ENCODE peak calls at places on chromosomes 3 and 15, in seven cellular contexts. C is A549, J is SK-N-SH, A is WTC11, F is GM12878, R is HepG2, L is H1. N is an unnamed sample.

GRCh38 chr3:44969779-44970178 is 6.2 kb downstream of the ZDHHC3 start:
- DNase-seq in R (no peak), F (no peak), L (no peak), C (no peak), A (no peak), J (no peak), N (no peak)

GRCh38 chr3:162538906-162539305 is 1042.3 kb downstream of the OTOL1 start:
- DNase-seq in R (no peak), J (no peak), L (no peak), F (no peak), C (no peak), A (no peak), N (peak)

GRCh38 chr15:52492132-52492531 is 36.5 kb downstream of the MYO5A start:
- DNase-seq in L (no peak), A (no peak), R (no peak), C (no peak), F (no peak), J (no peak), N (no peak)

GRCh38 chr3:100089802-100090668 is 24.3 kb downstream of the FILIP1L start:
- DNase-seq in R (peak), J (no peak), C (peak), F (no peak), A (peak), L (peak), N (peak)

GRCh38 chr3:172407872-172408271 is 40.4 kb downstream of the GHSR start:
- DNase-seq in L (no peak), C (no peak), A (no peak), R (no peak), J (no peak), F (no peak), N (no peak)

GRCh38 chr15:70192490-70192889 is 94.8 kb upstream of the TLE3 start:
- DNase-seq in J (no peak), L (no peak), A (no peak), F (no peak), R (peak), C (no peak), N (no peak)

GRCh38 chr3:53068176-53068575 is 22.3 kb upstream of the SFMBT1 start:
- DNase-seq in R (no peak), F (no peak), A (no peak), C (no peak), L (no peak), J (no peak), N (no peak)

GRCh38 chr3:125322166-125322565 is 53.0 kb downstream of the ZNF148 start:
- DNase-seq in L (no peak), R (no peak), A (no peak), J (peak), C (no peak), F (no peak), N (peak)

GRCh38 chr3:133575121-133575520 is 1.6 kb downstream of the CDV3 start:
- DNase-seq in J (no peak), C (no peak), F (peak), A (no peak), R (no peak), L (no peak), N (no peak)

GRCh38 chr3:175941352-175941751 is 1082.2 kb downstream of the NAALADL2 start:
- DNase-seq in J (no peak), L (no peak), R (no peak), A (peak), F (no peak), C (peak), N (no peak)

GRCh38 chr15:74821091-74821789 is 5.2 kb upstream of the CPLX3 start:
- DNase-seq in F (peak), C (no peak), J (peak), A (peak), L (no peak), R (no peak), N (no peak)

GRCh38 chr15:77710637-77711036 is 77.9 kb upstream of the LINGO1 start:
- DNase-seq in J (no peak), L (no peak), R (no peak), A (no peak), F (no peak), C (no peak), N (no peak)

GRCh38 chr3:112132554-112132953 is 494 bp downstream of the GCSAM start:
- DNase-seq in F (no peak), J (no peak), C (no peak), R (no peak), A (no peak), L (no peak), N (no peak)

GRCh38 chr15:37783290-37783689 is 151.2 kb upstream of the TMCO5A start:
- DNase-seq in F (no peak), A (no peak), J (no peak), C (no peak), R (no peak), L (no peak), N (no peak)

GRCh38 chr3:12483364-12483763 is 916 bp upstream of the TSEN2 start:
- DNase-seq in F (no peak), L (no peak), R (no peak), A (no peak), J (no peak), C (no peak), N (peak)

GRCh38 chr15:74221399-74222230 is 14.5 kb upstream of the CCDC33 start:
- DNase-seq in R (no peak), L (no peak), A (no peak), J (no peak), F (no peak), C (no peak), N (no peak)

GRCh38 chr3:25155696-25156471 is 272.2 kb upstream of the RARB start:
- DNase-seq in J (peak), L (peak), A (peak), F (no peak), C (no peak), R (no peak), N (no peak)

GRCh38 chr15:37764733-37765191 is 169.7 kb upstream of the TMCO5A start:
- DNase-seq in R (peak), L (no peak), C (peak), A (peak), J (peak), F (no peak), N (peak)

GRCh38 chr3:33105341-33105943 is 8.4 kb upstream of the CRTAP start:
- DNase-seq in F (no peak), A (no peak), L (no peak), C (no peak), R (no peak), J (no peak), N (no peak)

GRCh38 chr3:42120866-42121265 is 29.7 kb downstream of the TRAK1 start:
- DNase-seq in L (no peak), A (no peak), C (no peak), F (no peak), J (no peak), R (no peak), N (peak)

GRCh38 chr3:65170357-65171090 is 482.7 kb upstream of the ADAMTS9 start:
- DNase-seq in J (peak), C (peak), L (no peak), A (no peak), R (no peak), F (no peak), N (peak)

GRCh38 chr3:100400424-100400781 is 486 bp downstream of the TOMM70 start:
- DNase-seq in A (peak), L (no peak), R (peak), C (peak), F (no peak), J (no peak), N (peak)

GRCh38 chr3:48697952-48698351 is 12.2 kb upstream of the NCKIPSD start:
- DNase-seq in L (no peak), F (no peak), A (no peak), R (no peak), C (no peak), J (no peak), N (no peak)

GRCh38 chr3:59212128-59212764 is 162.4 kb upstream of the CFAP20DC start:
- DNase-seq in J (peak), L (no peak), R (peak), A (no peak), C (peak), F (peak), N (peak)

GRCh38 chr15:100919481-100920405 is 586 bp downstream of the LRRK1 start:
- DNase-seq in R (no peak), A (no peak), J (peak), F (no peak), C (peak), L (no peak), N (peak)

GRCh38 chr3:123584284-123584987 is 417 bp downstream of the HACD2 start:
- DNase-seq in R (no peak), C (no peak), A (peak), F (no peak), J (peak), L (no peak), N (no peak)

GRCh38 chr3:82378370-82378769 is 616.9 kb upstream of the GBE1 start:
- DNase-seq in R (no peak), J (no peak), F (no peak), L (no peak), C (no peak), A (no peak), N (no peak)

GRCh38 chr3:147881933-147882332 is 472.8 kb downstream of the ZIC1 start:
- DNase-seq in C (no peak), L (no peak), J (no peak), A (no peak), R (no peak), F (no peak), N (no peak)
- TF ChIP-seq USF2 in C (no peak), L (no peak), J (no peak), A (no peak), R (no peak), F (no peak), N (no peak)

DNA sequence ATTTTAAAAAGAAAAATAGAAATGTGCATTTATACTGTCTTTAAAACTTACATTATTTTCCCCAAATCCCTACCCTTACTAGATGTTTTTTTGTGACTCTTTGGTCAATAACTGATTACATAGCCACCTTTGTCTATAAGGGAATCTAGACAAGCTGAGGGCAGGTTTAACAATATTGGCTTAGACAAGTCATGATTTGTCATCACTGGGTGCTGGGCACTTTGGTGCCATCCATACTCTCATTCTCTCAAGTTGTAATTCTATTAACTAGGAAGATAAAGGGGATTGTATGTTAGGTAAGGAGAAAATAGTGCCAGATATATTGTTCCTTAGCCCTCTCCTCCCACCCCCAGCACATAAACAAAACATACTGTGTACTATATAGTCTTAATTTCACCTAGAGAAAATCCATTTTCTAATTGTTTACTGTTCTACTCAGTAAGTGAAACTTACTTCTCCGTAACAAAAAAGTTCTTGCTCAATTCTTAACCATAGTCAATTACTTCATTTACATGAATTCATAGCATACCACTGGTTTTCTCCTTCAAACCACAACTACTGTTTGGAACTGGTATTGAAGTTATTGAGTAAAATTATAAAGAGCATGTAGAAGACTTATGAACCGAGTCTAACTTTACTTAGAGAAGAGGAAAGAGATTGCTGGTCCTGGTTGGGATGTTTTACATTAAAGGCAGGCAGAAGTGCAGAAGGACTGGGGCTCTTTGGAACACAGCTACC is 877.1 kb downstream of the PDCD6IP start:
- DNase-seq in J (no peak), L (no peak), A (no peak), C (no peak), F (no peak), R (no peak), N (no peak)
- TF ChIP-seq USF2 in J (no peak), L (no peak), A (no peak), C (no peak), F (no peak), R (no peak), N (no peak)

DNA sequence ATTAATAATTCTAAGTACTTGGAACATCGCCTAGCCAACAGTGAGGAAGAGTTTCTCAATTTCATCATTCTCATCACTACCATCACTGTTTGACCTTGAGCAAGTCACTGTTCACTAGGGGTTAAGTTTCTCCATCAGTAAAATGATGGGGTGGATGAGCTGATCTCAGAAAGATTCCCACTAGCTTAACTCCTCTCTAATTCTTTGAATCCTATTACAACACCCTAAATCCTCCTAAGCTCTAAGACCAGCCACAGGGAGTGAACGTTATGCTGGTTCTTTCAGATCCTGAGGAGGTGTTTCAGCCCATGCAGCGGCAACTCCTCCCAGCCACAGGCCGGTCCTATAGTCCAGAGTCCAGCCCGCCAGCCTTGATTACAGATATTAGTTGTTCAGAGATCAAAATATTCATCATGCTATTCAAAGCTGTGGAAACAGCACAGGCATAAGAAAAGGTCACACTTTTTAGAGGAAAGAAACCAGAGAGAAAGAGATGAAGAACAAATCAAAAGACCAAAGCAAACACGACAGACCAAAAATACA is 15.1 kb downstream of the MB21D2 start:
- DNase-seq in L (no peak), C (no peak), J (no peak), R (no peak), F (no peak), A (no peak), N (no peak)
- TF ChIP-seq USF2 in L (no peak), C (no peak), J (no peak), R (no peak), F (no peak), A (no peak), N (no peak)

DNA sequence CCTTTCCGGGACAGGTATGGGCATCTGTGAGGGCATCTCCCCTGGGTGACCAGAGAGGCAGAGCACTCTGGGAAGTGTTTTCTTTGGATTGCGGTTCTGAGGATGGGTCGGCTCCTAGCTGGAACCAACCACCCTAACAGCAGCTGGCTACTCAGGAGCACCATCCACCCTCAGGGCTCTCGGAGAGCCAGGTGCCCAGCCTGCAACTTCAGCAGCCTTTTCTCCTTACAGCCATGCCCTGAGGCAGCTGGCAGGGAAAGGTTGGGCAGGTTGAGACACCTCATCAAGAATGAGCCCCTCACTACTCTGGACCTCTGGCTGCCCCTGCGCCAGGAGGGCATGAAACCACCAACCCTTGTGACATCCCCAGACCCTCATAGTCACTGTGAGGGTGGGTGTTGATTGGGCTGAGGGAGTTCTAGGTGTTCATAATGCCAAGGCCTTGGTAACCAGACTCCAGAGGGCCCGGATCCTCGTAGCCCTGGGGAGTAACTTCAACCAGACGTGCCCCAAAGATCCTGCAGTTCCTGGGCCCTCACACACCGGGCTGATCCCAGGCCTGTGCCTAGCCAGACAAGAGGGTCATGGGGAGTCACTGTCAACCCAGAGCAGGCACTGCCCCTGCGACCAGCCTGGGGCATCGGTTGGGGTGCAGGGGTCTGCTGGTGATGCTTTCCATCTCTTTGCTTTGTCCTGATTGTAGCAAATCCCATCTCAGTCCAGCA is 114.4 kb upstream of the ABHD17C start:
- DNase-seq in F (no peak), C (no peak), J (no peak), R (no peak), A (no peak), L (no peak), N (no peak)
- TF ChIP-seq USF2 in F (no peak), C (no peak), J (no peak), R (no peak), A (no peak), L (no peak), N (no peak)

GRCh38 chr3:188433526-188433855 is 279.5 kb downstream of the LPP start:
- DNase-seq in A (no peak), L (no peak), R (no peak), C (no peak), F (no peak), J (no peak), N (no peak)

GRCh38 chr3:188432826-188433525 is 279.0 kb downstream of the LPP start:
- DNase-seq in A (no peak), F (no peak), J (no peak), C (no peak), L (no peak), R (no peak), N (peak)

GRCh38 chr3:188434594-188434993 is 280.6 kb downstream of the LPP start:
- DNase-seq in J (no peak), A (no peak), C (no peak), F (no peak), L (no peak), R (no peak), N (peak)

GRCh38 chr3:188431040-188431439 is 277.1 kb downstream of the LPP start:
- DNase-seq in C (no peak), A (no peak), J (no peak), R (no peak), L (no peak), F (no peak), N (no peak)

DNA sequence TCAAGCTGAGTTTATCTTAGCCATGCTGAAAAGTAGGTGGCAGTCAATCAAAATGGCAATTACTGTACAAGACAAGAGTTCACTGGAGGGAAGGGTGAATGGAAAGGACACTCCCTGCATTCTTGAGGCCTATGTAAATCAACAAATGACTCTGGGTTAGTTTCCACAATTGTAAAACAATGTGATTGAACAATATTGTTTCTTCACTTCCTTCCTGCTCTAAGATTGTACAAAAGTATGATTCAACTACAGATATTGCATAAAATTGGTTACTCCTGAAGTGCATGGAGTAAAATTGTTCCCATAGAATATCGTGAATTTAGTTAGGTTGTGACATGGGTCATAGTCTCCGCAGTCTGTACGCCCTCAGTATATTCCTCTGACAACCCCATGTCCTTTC is 277.6 kb downstream of the LPP start:
- DNase-seq in A (no peak), R (no peak), F (no peak), C (peak), J (no peak), L (no peak), N (peak)
- TF ChIP-seq USF2 in A (no peak), R (no peak), F (no peak), C (no peak), J (no peak), L (no peak), N (no peak)

DNA sequence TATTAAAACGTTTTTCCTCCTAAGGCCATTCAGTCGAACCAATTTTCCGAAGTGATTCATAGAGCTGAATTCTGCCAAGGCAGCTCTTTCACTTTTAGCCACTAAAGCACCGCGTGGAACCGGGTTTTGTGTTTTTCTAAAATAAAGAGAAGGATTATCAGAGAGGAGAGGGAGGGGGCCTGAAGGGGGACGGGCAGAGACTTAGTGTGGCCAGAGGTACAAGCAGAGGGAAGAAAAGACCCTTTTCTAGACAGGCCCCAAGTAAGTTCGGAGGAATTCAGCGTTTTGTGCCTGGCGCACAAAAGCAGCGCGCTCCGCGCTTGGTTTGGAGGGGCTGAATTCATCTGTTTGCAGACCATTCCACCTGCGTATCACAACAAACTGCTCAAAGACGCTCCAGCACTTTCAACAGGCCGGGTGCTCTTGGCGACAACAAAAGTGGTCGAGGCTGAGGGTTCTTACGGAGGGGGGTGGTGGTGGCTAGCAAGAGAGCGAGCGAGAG is 1.1 kb upstream of the FEZF2 start:
- DNase-seq in J (peak), F (no peak), A (peak), C (no peak), L (no peak), R (no peak), N (peak)
- TF ChIP-seq USF2 in J (no peak), F (no peak), A (no peak), C (no peak), L (no peak), R (no peak), N (no peak)

GRCh38 chr3:56630966-56631365 is 52.1 kb downstream of the TASOR start:
- DNase-seq in R (no peak), A (no peak), F (no peak), J (no peak), L (no peak), C (no peak), N (peak)
- TF ChIP-seq USF2 in R (no peak), A (no peak), F (no peak), J (no peak), L (no peak), C (no peak), N (no peak)

N was measured in IMR-90.